ENCODE peak calls at places on chromosome 5, in five cellular contexts. G is K562, R is GM12878, T is HepG2, F is H1. D is an unnamed sample.

GRCh38 chr5:158746979-158747378 is 352.7 kb downstream of the EBF1 start:
- DNase-seq in G (no peak), R (no peak), T (no peak), F (no peak), D (no peak)

GRCh38 chr5:169065400-169065799 is 235.5 kb downstream of the SLIT3 start:
- DNase-seq in G (no peak), R (no peak), T (no peak), F (no peak), D (peak)

GRCh38 chr5:131303537-131303936 is 39.7 kb downstream of the CDC42SE2 start:
- DNase-seq in G (no peak), R (no peak), T (no peak), F (no peak), D (no peak)

GRCh38 chr5:151772029-151772867 is 494 bp downstream of the G3BP1 start:
- DNase-seq in G (peak), R (no peak), T (peak), F (peak), D (peak)

GRCh38 chr5:5220896-5221295 is 80.8 kb downstream of the ADAMTS16 start:
- DNase-seq in G (no peak), R (no peak), T (no peak), F (no peak), D (no peak)

GRCh38 chr5:5342784-5343183 is 79.7 kb upstream of the ICE1 start:
- DNase-seq in G (no peak), R (no peak), T (no peak), F (no peak), D (no peak)

GRCh38 chr5:109452661-109453060 is 42.9 kb upstream of the PJA2 start:
- DNase-seq in G (no peak), R (no peak), T (no peak), F (no peak), D (no peak)

GRCh38 chr5:126959188-126959587 is 71.2 kb downstream of the MARCHF3 start:
- DNase-seq in G (no peak), R (no peak), T (no peak), F (no peak), D (no peak)

GRCh38 chr5:141513627-141514329 is 24.9 kb downstream of the PCDHGC5 start:
- DNase-seq in G (no peak), R (peak), T (no peak), F (peak), D (no peak)

GRCh38 chr5:16492398-16493175 is 27.0 kb upstream of the ZNF622 start:
- DNase-seq in G (no peak), R (no peak), T (no peak), F (no peak), D (peak)

GRCh38 chr5:20619606-20620005 is 631.6 kb upstream of the CDH18 start:
- DNase-seq in G (no peak), R (no peak), T (no peak), F (no peak), D (no peak)

GRCh38 chr5:82911902-82912301 is 165.3 kb downstream of the TMEM167A start:
- DNase-seq in G (no peak), R (no peak), T (no peak), F (no peak), D (no peak)

GRCh38 chr5:92559743-92560142 is 1021.3 kb downstream of the NR2F1-AS1 start:
- DNase-seq in G (no peak), R (no peak), T (no peak), F (no peak), D (no peak)

GRCh38 chr5:81759632-81760005 is 8.7 kb upstream of the SSBP2 start:
- DNase-seq in G (no peak), R (no peak), T (no peak), F (no peak), D (no peak)

GRCh38 chr5:1386274-1386717 is 41.4 kb upstream of the CLPTM1L start:
- DNase-seq in G (peak), R (no peak), T (no peak), F (peak), D (no peak)

GRCh38 chr5:69295088-69295754 is 37.4 kb downstream of the CCDC125 start:
- DNase-seq in G (no peak), R (no peak), T (no peak), F (no peak), D (no peak)

GRCh38 chr5:17398439-17398838 is 99.6 kb upstream of the TAF11L2 start:
- DNase-seq in G (no peak), R (no peak), T (no peak), F (no peak), D (no peak)

GRCh38 chr5:109105631-109106267 is 304.0 kb downstream of the PJA2 start:
- DNase-seq in G (no peak), R (no peak), T (no peak), F (no peak), D (no peak)

GRCh38 chr5:86864022-86864421 is 246.3 kb downstream of the COX7C start:
- DNase-seq in G (no peak), R (no peak), T (no peak), F (no peak), D (no peak)

GRCh38 chr5:98458726-98459125 is 314.7 kb upstream of the RGMB start:
- DNase-seq in G (no peak), R (no peak), T (no peak), F (no peak), D (no peak)

GRCh38 chr5:97876272-97876671 is 693.2 kb upstream of the RIOK2 start:
- DNase-seq in G (no peak), R (no peak), T (no peak), F (no peak), D (no peak)

GRCh38 chr5:89729623-89730390 is 679.7 kb downstream of the CETN3 start:
- DNase-seq in G (peak), R (peak), T (no peak), F (no peak), D (no peak)

GRCh38 chr5:149079883-149080282 is 17.0 kb upstream of the SH3TC2 start:
- DNase-seq in G (peak), R (no peak), T (no peak), F (no peak), D (no peak)

GRCh38 chr5:50447940-50448339 is 6.9 kb upstream of the EMB start:
- DNase-seq in G (no peak), R (no peak), T (no peak), F (no peak), D (no peak)

GRCh38 chr5:96292582-96293247 is 140.3 kb downstream of the PCSK1 start:
- DNase-seq in G (no peak), R (no peak), T (no peak), F (no peak), D (no peak)

GRCh38 chr5:96287181-96287580 is 145.9 kb downstream of the PCSK1 start:
- DNase-seq in G (no peak), R (no peak), T (no peak), F (no peak), D (no peak)

GRCh38 chr5:96285823-96286222 is 147.2 kb downstream of the PCSK1 start:
- DNase-seq in G (no peak), R (no peak), T (no peak), F (no peak), D (no peak)

GRCh38 chr5:96288166-96288844 is 144.7 kb downstream of the PCSK1 start:
- DNase-seq in G (no peak), R (no peak), T (no peak), F (no peak), D (no peak)

GRCh38 chr5:96288845-96289185 is 144.2 kb downstream of the PCSK1 start:
- DNase-seq in G (no peak), R (no peak), T (peak), F (no peak), D (no peak)
- TF ChIP-seq CHD2 in G (no peak), R (no peak), T (no peak), F (no peak), D (no peak)

GRCh38 chr5:143243103-143243502 is 160.4 kb downstream of the NR3C1 start:
- DNase-seq in G (no peak), R (no peak), T (no peak), F (peak), D (no peak)

GRCh38 chr5:143244000-143244736 is 159.3 kb downstream of the NR3C1 start:
- DNase-seq in G (no peak), R (no peak), T (peak), F (no peak), D (peak)

GRCh38 chr5:143239877-143240518 is 163.5 kb downstream of the NR3C1 start:
- DNase-seq in G (no peak), R (no peak), T (no peak), F (no peak), D (no peak)

GRCh38 chr5:143244990-143245389 is 158.5 kb downstream of the NR3C1 start:
- DNase-seq in G (no peak), R (no peak), T (no peak), F (no peak), D (no peak)

DNA sequence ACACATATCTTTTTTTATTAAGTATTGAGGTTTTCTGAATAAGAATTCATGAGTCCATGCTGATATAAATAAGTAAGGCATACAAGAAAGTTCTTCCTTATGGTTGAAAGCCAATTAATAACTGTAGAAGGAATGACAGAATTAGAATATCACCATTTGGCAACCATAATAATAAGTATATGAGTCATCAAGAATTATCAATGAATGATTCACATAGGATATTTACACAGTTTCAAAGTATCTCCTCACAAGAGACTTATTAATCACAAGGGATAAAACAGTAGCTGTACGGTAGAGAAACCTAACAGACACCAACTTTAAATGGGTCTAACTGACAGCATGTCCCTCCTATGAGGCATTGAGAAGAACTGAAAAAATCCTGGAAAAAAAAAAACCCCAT is 161.6 kb downstream of the NR3C1 start:
- DNase-seq in G (no peak), R (no peak), T (no peak), F (no peak), D (no peak)
- TF ChIP-seq POLR2A in G (no peak), R (no peak), T (no peak), F (no peak), D (no peak)

GRCh38 chr5:135662683-135663082 is 83.9 kb upstream of the CXCL14 start:
- DNase-seq in G (no peak), R (no peak), T (no peak), F (no peak), D (no peak)
- TF ChIP-seq CTCF in G (no peak), R (no peak), T (no peak), F (no peak), D (no peak)

DNA sequence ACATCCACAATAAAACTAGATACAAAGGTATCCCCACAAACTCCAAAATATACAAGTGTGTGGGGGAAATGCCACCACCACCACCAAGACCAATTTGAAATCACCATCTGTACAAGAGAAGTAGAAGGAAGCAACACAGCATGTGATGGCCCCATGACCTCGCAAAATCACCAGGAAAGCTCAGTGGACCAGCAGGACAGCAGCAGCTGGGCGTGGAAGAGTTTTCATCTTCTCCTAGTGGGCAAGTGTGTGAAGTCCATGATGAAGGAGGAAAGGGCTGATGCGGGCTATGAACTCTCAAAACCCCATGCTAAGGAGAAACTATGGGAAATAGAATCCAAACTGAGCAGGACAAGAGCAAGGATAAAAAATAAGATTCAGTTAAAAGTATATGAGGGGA is 58.1 kb downstream of the GOLPH3 start:
- DNase-seq in G (no peak), R (no peak), T (no peak), F (no peak), D (peak)
- TF ChIP-seq CHD2 in G (no peak), R (no peak), T (no peak), F (no peak), D (no peak)

GRCh38 chr5:58356662-58357061 is 103.2 kb downstream of the PLK2 start:
- DNase-seq in G (no peak), R (no peak), T (no peak), F (no peak), D (no peak)

GRCh38 chr5:58357799-58358198 is 102.1 kb downstream of the PLK2 start:
- DNase-seq in G (no peak), R (no peak), T (no peak), F (no peak), D (no peak)

GRCh38 chr5:58357121-58357520 is 102.8 kb downstream of the PLK2 start:
- DNase-seq in G (no peak), R (no peak), T (no peak), F (no peak), D (no peak)

GRCh38 chr5:58358436-58358835 is 101.5 kb downstream of the PLK2 start:
- DNase-seq in G (no peak), R (no peak), T (no peak), F (no peak), D (no peak)

GRCh38 chr5:58354827-58355226 is 105.1 kb downstream of the PLK2 start:
- DNase-seq in G (no peak), R (no peak), T (no peak), F (no peak), D (no peak)
- TF ChIP-seq POLR2A in G (no peak), R (no peak), T (no peak), F (no peak), D (no peak)